ENCODE peak calls at places on chromosomes 5 and 9, in six cellular contexts. E is fibroblast of the aortic adventitia; T is epithelial cell of esophagus; G is fibroblast of pulmonary artery; O is CD8-positive, alpha-beta T cell; U is CD4-positive, CD25-positive, alpha-beta regulatory T cell. V is an unnamed sample.

GRCh38 chr5:96745844-96746531 is 61.8 kb downstream of the ERAP1 start:
- DNase-seq in U (no peak), E (no peak), G (peak), O (no peak), T (no peak), V (no peak)

GRCh38 chr5:177327539-177328522 is 16.1 kb upstream of the MXD3 start:
- DNase-seq in E (peak), T (no peak), U (peak), O (no peak), G (peak), V (no peak)

GRCh38 chr9:132142883-132143282 is 19.0 kb upstream of the NTNG2 start:
- DNase-seq in U (no peak), E (no peak), O (no peak), G (no peak), T (peak), V (no peak)

GRCh38 chr9:137281345-137282116 is 4.0 kb downstream of the TOR4A start:
- DNase-seq in T (no peak), U (no peak), E (no peak), G (no peak), O (no peak), V (no peak)

GRCh38 chr5:132662925-132663770 is 5.2 kb downstream of the IL13 start:
- DNase-seq in U (no peak), E (no peak), T (no peak), O (no peak), G (peak), V (peak)

GRCh38 chr9:96061293-96061987 is 185.9 kb downstream of the ERCC6L2 start:
- DNase-seq in T (peak), O (peak), U (peak), E (peak), G (peak), V (peak)

GRCh38 chr5:1133510-1134255 is 21.8 kb upstream of the SLC12A7 start:
- DNase-seq in T (no peak), E (no peak), G (no peak), U (no peak), O (no peak), V (no peak)

GRCh38 chr5:103904651-103905050 is 342.1 kb upstream of the NUDT12 start:
- DNase-seq in U (no peak), T (no peak), O (no peak), E (no peak), G (no peak), V (no peak)

GRCh38 chr5:9282211-9282610 is 263.7 kb downstream of the SEMA5A start:
- DNase-seq in T (no peak), U (no peak), G (no peak), E (no peak), O (no peak), V (no peak)

GRCh38 chr9:101325053-101325452 is 59.8 kb downstream of the BAAT start:
- DNase-seq in T (no peak), G (no peak), U (no peak), E (no peak), O (no peak), V (no peak)

GRCh38 chr5:169183581-169183980 is 117.4 kb downstream of the SLIT3 start:
- DNase-seq in G (no peak), U (no peak), T (no peak), O (no peak), E (peak), V (no peak)

GRCh38 chr5:129148-129547 is 37.2 kb downstream of the PLEKHG4B start:
- DNase-seq in E (no peak), T (no peak), O (no peak), U (no peak), G (no peak), V (no peak)

GRCh38 chr9:133515615-133516255 is 9.0 kb downstream of the MYMK start:
- DNase-seq in U (no peak), G (no peak), T (no peak), E (no peak), O (no peak), V (no peak)

GRCh38 chr5:40355842-40356241 is 323.9 kb upstream of the PTGER4 start:
- DNase-seq in U (no peak), O (no peak), E (no peak), G (no peak), T (no peak), V (no peak)

GRCh38 chr9:122346478-122347347 is 24.1 kb upstream of the PTGS1 start:
- DNase-seq in T (peak), U (peak), G (peak), O (no peak), E (no peak), V (no peak)

GRCh38 chr9:136762915-136763648 is 1.2 kb downstream of the LCN15 start:
- DNase-seq in G (peak), U (peak), E (no peak), O (no peak), T (peak), V (no peak)

GRCh38 chr5:125410501-125411162 is 664.2 kb upstream of the ZNF608 start:
- DNase-seq in G (peak), U (no peak), T (peak), E (peak), O (no peak), V (no peak)

GRCh38 chr9:129863059-129863690 is 27.9 kb downstream of the USP20 start:
- DNase-seq in U (peak), T (peak), O (no peak), E (peak), G (peak), V (peak)

GRCh38 chr9:130328349-130328801 is 62.8 kb downstream of the HMCN2 start:
- DNase-seq in T (no peak), G (peak), O (no peak), E (peak), U (no peak), V (no peak)

GRCh38 chr5:43685271-43685950 is 82.4 kb downstream of the NNT start:
- DNase-seq in T (no peak), E (no peak), O (no peak), U (no peak), G (no peak), V (no peak)

GRCh38 chr5:35919191-35919590 is 19.2 kb downstream of the CAPSL start:
- DNase-seq in O (no peak), U (no peak), T (peak), E (peak), G (peak), V (no peak)

GRCh38 chr5:95641803-95642220 is 4.8 kb upstream of the RFESD start:
- DNase-seq in O (no peak), E (peak), U (no peak), G (peak), T (no peak), V (no peak)

GRCh38 chr5:74391410-74391809 is 249.1 kb downstream of the ENC1 start:
- DNase-seq in G (no peak), U (no peak), T (no peak), E (no peak), O (no peak), V (no peak)

GRCh38 chr5:104218200-104218599 is 655.6 kb upstream of the NUDT12 start:
- DNase-seq in U (no peak), G (no peak), O (no peak), T (no peak), E (no peak), V (no peak)

GRCh38 chr5:138330813-138331448 is 673 bp downstream of the CDC25C start:
- DNase-seq in O (no peak), E (no peak), T (peak), U (no peak), G (no peak), V (no peak)

DNA sequence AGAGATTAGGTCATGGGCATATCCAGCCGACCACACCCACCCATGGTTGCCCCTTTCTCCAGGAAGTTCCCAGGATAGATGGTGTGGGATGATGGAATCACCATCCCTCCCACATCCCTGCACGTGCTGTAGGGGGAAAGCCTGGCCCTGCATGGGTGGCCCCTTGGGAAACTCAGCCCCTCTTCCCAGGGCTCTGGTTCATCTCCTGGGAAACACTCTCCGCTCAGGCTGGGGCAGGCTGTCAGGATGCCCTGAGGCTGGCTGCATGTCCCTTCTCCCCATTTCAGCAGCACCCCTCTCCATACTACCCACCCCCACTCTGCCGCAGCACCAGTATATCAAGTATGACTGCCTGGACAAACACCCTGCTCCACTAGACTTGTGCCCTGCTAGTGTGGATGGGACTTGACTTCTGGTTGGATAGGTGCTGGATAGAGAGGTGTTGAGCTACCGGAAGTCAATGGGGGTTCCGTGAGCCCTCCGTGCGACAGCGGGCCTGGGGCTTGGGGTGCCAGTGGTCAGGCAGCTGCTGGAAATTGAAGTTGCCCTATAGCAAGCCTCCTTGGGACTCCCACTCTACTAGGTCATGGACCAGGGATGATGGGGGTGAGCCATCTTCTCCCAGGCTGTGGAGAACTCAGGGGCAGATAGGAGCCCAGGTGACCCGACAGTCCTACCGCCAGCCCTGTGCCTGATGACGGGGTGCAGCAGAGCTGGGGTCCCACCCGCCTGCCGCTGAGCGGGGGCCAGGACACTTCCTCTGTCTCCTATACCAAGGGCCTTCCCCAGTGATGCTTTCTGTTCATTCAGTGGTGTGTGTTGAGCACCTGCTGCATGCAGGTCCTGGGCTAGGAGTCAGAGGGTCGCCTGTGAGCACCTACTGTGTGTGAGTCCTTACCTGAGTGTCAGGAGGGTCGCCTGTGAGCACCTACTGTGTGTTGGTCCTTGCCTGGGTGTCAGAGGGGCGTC is 69.4 kb upstream of the COL5A1 start:
- DNase-seq in O (no peak), E (no peak), U (peak), G (no peak), T (no peak), V (no peak)
- H3K4me3 ChIP-seq in O (no peak), E (no peak), U (no peak), G (no peak), T (no peak), V (no peak)

DNA sequence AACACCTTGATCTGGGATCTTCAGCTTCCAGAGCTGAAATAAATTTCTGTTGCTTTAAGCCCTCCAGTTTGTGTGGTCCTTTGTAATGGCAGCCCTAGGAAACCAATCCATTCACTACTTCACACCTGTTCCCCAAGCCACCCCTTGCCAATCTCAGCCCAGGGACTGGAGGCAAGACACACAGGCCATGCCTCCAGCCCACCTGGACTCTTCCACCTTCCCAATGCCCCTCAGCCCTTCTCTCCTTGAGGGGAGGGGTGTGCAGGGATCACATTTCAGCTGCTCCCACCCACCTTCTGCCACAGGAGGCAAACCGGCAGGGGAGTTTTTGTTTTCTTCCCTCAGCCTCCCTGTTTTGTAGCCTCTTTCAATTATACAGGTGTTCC is 1.5 kb downstream of the CCNJL start:
- DNase-seq in U (no peak), T (no peak), G (no peak), E (no peak), O (no peak), V (no peak)
- H3K4me3 ChIP-seq in U (no peak), T (no peak), G (no peak), E (no peak), O (no peak), V (no peak)

GRCh38 chr9:37001461-37001860 is 32.6 kb downstream of the PAX5 start:
- DNase-seq in O (no peak), E (no peak), T (no peak), U (no peak), G (no peak), V (no peak)
- H3K4me3 ChIP-seq in O (no peak), E (no peak), T (no peak), U (no peak), G (no peak), V (no peak)

DNA sequence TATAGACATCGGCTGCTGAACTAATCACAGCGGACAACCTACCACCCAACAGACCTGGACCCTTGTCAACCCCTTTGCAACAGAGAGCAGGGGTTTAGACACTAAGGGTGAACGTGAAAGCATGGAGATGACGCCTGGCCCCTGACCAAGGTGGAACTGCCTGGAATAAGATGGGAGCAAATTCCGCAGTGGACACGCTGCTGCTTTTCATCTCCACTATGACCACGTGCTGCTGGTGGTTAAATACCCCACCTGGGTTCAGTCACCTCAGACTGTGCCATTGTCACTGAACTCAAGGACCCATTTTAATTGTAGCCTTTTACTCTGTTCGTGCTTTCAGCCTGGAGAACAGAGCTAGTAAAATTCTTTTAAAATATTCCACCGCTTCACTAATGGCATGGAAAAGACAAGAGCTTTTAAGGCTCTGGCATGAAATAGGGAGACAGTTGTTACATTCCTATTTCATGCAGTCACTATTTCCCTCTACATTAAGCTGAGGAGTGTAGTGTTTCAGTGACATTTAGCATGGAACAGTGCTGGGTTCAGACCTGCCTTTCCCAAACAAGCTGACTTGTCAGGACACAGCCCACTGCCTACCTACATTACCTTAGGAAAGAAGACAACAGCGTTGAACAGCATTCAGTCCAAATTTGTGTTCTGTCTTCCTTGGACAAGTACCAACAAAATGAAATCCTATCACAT is 96.8 kb downstream of the ANKRD18B start:
- DNase-seq in T (peak), O (no peak), G (peak), U (no peak), E (peak), V (no peak)
- H3K4me3 ChIP-seq in T (no peak), O (no peak), G (no peak), U (no peak), E (no peak), V (no peak)

DNA sequence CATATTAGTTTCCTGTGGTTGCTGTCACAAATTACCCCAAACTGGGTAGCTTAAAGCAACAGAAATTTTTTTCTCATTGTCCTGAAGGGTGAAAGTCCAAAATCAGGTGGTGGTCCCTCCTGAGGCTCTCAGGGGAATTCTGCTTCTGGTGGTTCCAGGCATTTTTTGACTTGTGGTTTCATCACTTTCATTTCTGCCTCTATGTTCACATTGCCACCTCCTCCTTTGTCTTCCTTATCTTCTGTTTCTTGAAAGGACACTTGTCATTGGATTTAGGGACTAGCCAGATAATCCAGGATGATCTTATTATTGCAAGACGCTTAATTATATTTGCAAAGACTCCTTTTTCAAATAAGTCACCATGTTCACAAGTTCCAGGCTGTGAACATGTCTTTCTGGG is 43.2 kb downstream of the KCNMB1 start:
- DNase-seq in O (no peak), E (no peak), U (no peak), T (no peak), G (no peak), V (no peak)
- H3K4me3 ChIP-seq in O (no peak), E (no peak), U (no peak), T (no peak), G (no peak), V (no peak)

DNA sequence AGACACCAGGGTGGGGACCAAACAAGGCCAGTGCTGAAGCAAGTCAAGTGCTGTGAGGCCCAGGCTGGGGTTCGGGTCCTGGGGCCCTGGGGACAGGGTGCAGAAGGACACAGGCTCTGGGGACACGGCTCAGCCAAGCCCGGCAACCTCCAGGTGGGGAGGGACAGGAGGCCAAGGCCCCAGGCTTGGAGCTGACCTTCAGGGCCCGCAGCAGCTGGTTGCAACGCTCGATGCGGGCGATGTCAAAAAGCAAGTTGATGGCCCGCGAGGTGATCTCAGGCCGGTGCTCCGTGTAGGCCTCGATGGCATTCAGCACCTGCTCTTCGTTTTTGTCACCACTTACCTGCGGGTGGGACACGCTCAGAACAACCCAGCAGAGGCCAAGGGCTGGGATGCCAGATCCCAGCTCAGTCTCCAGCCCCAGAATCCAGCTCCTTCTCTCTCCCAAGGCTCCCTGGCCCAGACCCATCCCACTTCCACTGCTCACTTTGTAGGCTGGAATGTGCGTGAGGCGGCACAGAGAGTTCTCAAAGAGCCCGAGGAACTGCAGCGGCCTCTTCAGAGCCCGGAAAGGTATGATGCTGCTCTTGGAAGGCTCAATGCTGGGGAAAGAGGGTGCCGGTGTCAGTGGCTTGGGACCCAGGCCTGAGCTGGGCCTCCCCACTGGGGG is 20.7 kb downstream of the ZER1 start:
- DNase-seq in T (no peak), E (no peak), O (no peak), U (no peak), G (no peak), V (no peak)
- H3K4me3 ChIP-seq in T (no peak), E (no peak), O (no peak), U (no peak), G (no peak), V (no peak)

GRCh38 chr9:94030318-94031179 is 53.7 kb upstream of the PTPDC1 start:
- DNase-seq in T (peak), E (peak), G (peak), U (peak), O (peak), V (peak)
- H3K4me3 ChIP-seq in T (peak), E (peak), G (peak), U (peak), O (peak), V (peak)

GRCh38 chr5:134114886-134115805 is 665 bp downstream of the TCF7 start:
- DNase-seq in U (peak), G (no peak), T (no peak), O (peak), E (no peak), V (peak)

GRCh38 chr5:134113908-134114875 is at the start of gene TCF7:
- DNase-seq in G (peak), T (peak), E (peak), U (peak), O (peak), V (peak)

GRCh38 chr5:134116789-134117761 is 2.6 kb downstream of the TCF7 start:
- DNase-seq in E (no peak), T (no peak), U (no peak), O (no peak), G (no peak), V (no peak)

GRCh38 chr5:134116291-134116690 is 1.8 kb downstream of the TCF7 start:
- DNase-seq in G (no peak), E (no peak), O (no peak), U (no peak), T (no peak), V (no peak)

DNA sequence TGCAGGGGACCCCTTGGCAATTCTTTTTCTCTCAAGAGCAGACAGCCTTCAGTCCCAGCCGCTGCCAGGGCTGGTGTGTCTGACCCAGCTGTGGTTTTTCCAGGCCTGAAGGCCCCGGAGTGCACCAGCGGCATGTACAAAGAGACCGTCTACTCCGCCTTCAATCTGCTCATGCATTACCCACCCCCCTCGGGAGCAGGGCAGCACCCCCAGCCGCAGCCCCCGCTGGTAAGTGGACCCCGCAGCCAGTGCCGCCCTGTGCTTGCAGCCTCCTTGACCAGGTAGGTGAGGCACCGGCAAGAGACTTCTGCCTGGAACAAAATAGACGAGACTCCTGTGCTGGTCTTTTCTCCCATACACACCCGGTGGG is 1.3 kb downstream of the TCF7 start:
- DNase-seq in O (no peak), E (no peak), U (no peak), T (no peak), G (no peak), V (no peak)
- H3K4me3 ChIP-seq in O (peak), E (peak), U (peak), T (no peak), G (no peak), V (peak)

GRCh38 chr9:37508135-37508833 is 22.5 kb downstream of the POLR1E start:
- DNase-seq in E (no peak), T (no peak), G (no peak), U (no peak), O (no peak), V (no peak)
- H3K4me3 ChIP-seq in E (no peak), T (no peak), G (no peak), U (no peak), O (no peak), V (no peak)